ENCODE peak calls at places on chromosomes 2 and 18, in seven cellular contexts. One of them, this sample, is unnamed.

GRCh38 chr2:75844651-75845050 is 133.9 kb upstream of the GCFC2 start:
- DNase-seq in choroid plexus epithelial cell: peak; percentile 2
- DNase-seq in foreskin fibroblast: no peak
- DNase-seq in Calu3: no peak
- DNase-seq in AG04450: no peak
- DNase-seq in left lung: no peak
- DNase-seq in brain microvascular endothelial cell: no peak
- DNase-seq in this sample: no peak

GRCh38 chr18:10271481-10271880 is 183.0 kb upstream of the APCDD1 start:
- DNase-seq in AG04450: no peak
- DNase-seq in left lung: no peak
- DNase-seq in foreskin fibroblast: peak; percentile 85
- DNase-seq in brain microvascular endothelial cell: no peak
- DNase-seq in Calu3: no peak
- DNase-seq in choroid plexus epithelial cell: no peak
- DNase-seq in this sample: no peak

GRCh38 chr2:232925769-232926163 is 55.7 kb downstream of the SNORC start:
- DNase-seq in left lung: no peak
- DNase-seq in Calu3: no peak
- DNase-seq in AG04450: no peak
- DNase-seq in brain microvascular endothelial cell: no peak
- DNase-seq in choroid plexus epithelial cell: no peak
- DNase-seq in foreskin fibroblast: no peak
- DNase-seq in this sample: no peak

GRCh38 chr2:12928706-12929291 is 212.1 kb downstream of the TRIB2 start:
- DNase-seq in AG04450: no peak
- DNase-seq in choroid plexus epithelial cell: peak; percentile 18
- DNase-seq in left lung: no peak
- DNase-seq in brain microvascular endothelial cell: no peak
- DNase-seq in foreskin fibroblast: peak; percentile 54
- DNase-seq in Calu3: no peak
- DNase-seq in this sample: no peak

GRCh38 chr2:58350484-58350883 is 109.4 kb upstream of the FANCL start:
- DNase-seq in choroid plexus epithelial cell: no peak
- DNase-seq in Calu3: no peak
- DNase-seq in left lung: no peak
- DNase-seq in foreskin fibroblast: no peak
- DNase-seq in AG04450: no peak
- DNase-seq in brain microvascular endothelial cell: no peak
- DNase-seq in this sample: no peak

GRCh38 chr2:126860395-126860794 is 38.3 kb upstream of the TEX51 start:
- DNase-seq in left lung: no peak
- DNase-seq in Calu3: no peak
- DNase-seq in AG04450: no peak
- DNase-seq in foreskin fibroblast: no peak
- DNase-seq in brain microvascular endothelial cell: no peak
- DNase-seq in choroid plexus epithelial cell: no peak
- DNase-seq in this sample: no peak

GRCh38 chr2:168948621-168949212 is 47.6 kb downstream of the G6PC2 start:
- DNase-seq in AG04450: no peak
- DNase-seq in choroid plexus epithelial cell: peak; percentile 46
- DNase-seq in Calu3: peak; percentile 61
- DNase-seq in left lung: no peak
- DNase-seq in brain microvascular endothelial cell: no peak
- DNase-seq in foreskin fibroblast: peak; percentile 11
- DNase-seq in this sample: no peak

GRCh38 chr18:34801769-34802168 is 91.7 kb downstream of the DTNA start:
- DNase-seq in foreskin fibroblast: peak; percentile 93
- DNase-seq in choroid plexus epithelial cell: peak; percentile 76
- DNase-seq in brain microvascular endothelial cell: peak; percentile 64
- DNase-seq in Calu3: no peak
- DNase-seq in left lung: no peak
- DNase-seq in AG04450: no peak
- DNase-seq in this sample: no peak

GRCh38 chr2:109188924-109189323 is 59.9 kb downstream of the SH3RF3 start:
- DNase-seq in brain microvascular endothelial cell: no peak
- DNase-seq in foreskin fibroblast: no peak
- DNase-seq in left lung: no peak
- DNase-seq in AG04450: no peak
- DNase-seq in Calu3: no peak
- DNase-seq in choroid plexus epithelial cell: no peak
- DNase-seq in this sample: no peak

GRCh38 chr2:25388491-25388890 is 46.8 kb upstream of the DNMT3A start:
- DNase-seq in left lung: no peak
- DNase-seq in AG04450: no peak
- DNase-seq in Calu3: no peak
- DNase-seq in brain microvascular endothelial cell: no peak
- DNase-seq in foreskin fibroblast: no peak
- DNase-seq in choroid plexus epithelial cell: no peak
- DNase-seq in this sample: no peak

GRCh38 chr2:68052717-68053422 is 9.9 kb downstream of the C1D start:
- DNase-seq in brain microvascular endothelial cell: no peak
- DNase-seq in choroid plexus epithelial cell: no peak
- DNase-seq in left lung: no peak
- DNase-seq in AG04450: no peak
- DNase-seq in Calu3: no peak
- DNase-seq in foreskin fibroblast: no peak
- DNase-seq in this sample: no peak

GRCh38 chr2:195782156-195782555 is 125.1 kb downstream of the SLC39A10 start:
- DNase-seq in foreskin fibroblast: peak; percentile 39
- DNase-seq in Calu3: no peak
- DNase-seq in left lung: no peak
- DNase-seq in AG04450: no peak
- DNase-seq in brain microvascular endothelial cell: no peak
- DNase-seq in choroid plexus epithelial cell: no peak
- DNase-seq in this sample: no peak

GRCh38 chr2:196166876-196167275 is 4.5 kb downstream of the STK17B start:
- DNase-seq in foreskin fibroblast: peak; percentile 64
- DNase-seq in AG04450: peak; percentile 51
- DNase-seq in brain microvascular endothelial cell: peak; percentile 77
- DNase-seq in choroid plexus epithelial cell: peak; percentile 92
- DNase-seq in Calu3: no peak
- DNase-seq in left lung: no peak
- DNase-seq in this sample: peak; percentile 79

GRCh38 chr2:100802076-100802475 is 17.9 kb upstream of the NPAS2 start:
- DNase-seq in Calu3: no peak
- DNase-seq in left lung: no peak
- DNase-seq in foreskin fibroblast: no peak
- DNase-seq in choroid plexus epithelial cell: no peak
- DNase-seq in AG04450: no peak
- DNase-seq in brain microvascular endothelial cell: no peak
- DNase-seq in this sample: no peak

GRCh38 chr2:1741851-1742250 is 2.5 kb downstream of the PXDN start:
- DNase-seq in AG04450: no peak
- DNase-seq in brain microvascular endothelial cell: no peak
- DNase-seq in foreskin fibroblast: no peak
- DNase-seq in choroid plexus epithelial cell: no peak
- DNase-seq in left lung: no peak
- DNase-seq in Calu3: no peak
- DNase-seq in this sample: no peak

GRCh38 chr2:168215813-168216212 is 31.6 kb downstream of the STK39 start:
- DNase-seq in choroid plexus epithelial cell: peak; percentile 57
- DNase-seq in Calu3: no peak
- DNase-seq in brain microvascular endothelial cell: no peak
- DNase-seq in left lung: no peak
- DNase-seq in foreskin fibroblast: no peak
- DNase-seq in AG04450: no peak
- DNase-seq in this sample: no peak

GRCh38 chr18:6648581-6648980 is 80.9 kb upstream of the ARHGAP28 start:
- DNase-seq in left lung: no peak
- DNase-seq in brain microvascular endothelial cell: no peak
- DNase-seq in AG04450: no peak
- DNase-seq in Calu3: no peak
- DNase-seq in foreskin fibroblast: peak; percentile 41
- DNase-seq in choroid plexus epithelial cell: peak; percentile 30
- DNase-seq in this sample: no peak

GRCh38 chr2:143942486-143942885 is 577.4 kb downstream of the ZEB2 start:
- DNase-seq in left lung: no peak
- DNase-seq in brain microvascular endothelial cell: no peak
- DNase-seq in choroid plexus epithelial cell: no peak
- DNase-seq in Calu3: no peak
- DNase-seq in foreskin fibroblast: no peak
- DNase-seq in AG04450: no peak
- DNase-seq in this sample: no peak

GRCh38 chr2:34143149-34143548 is 544.0 kb upstream of the FAM98A start:
- DNase-seq in choroid plexus epithelial cell: no peak
- DNase-seq in foreskin fibroblast: no peak
- DNase-seq in left lung: no peak
- DNase-seq in brain microvascular endothelial cell: no peak
- DNase-seq in AG04450: no peak
- DNase-seq in Calu3: no peak
- DNase-seq in this sample: no peak

GRCh38 chr2:200575957-200576356 is 9.9 kb upstream of the AOX1 start:
- DNase-seq in choroid plexus epithelial cell: peak; percentile 45
- DNase-seq in left lung: no peak
- DNase-seq in foreskin fibroblast: peak; percentile 45
- DNase-seq in AG04450: no peak
- DNase-seq in Calu3: no peak
- DNase-seq in brain microvascular endothelial cell: no peak
- DNase-seq in this sample: no peak
- TF ChIP-seq CTCF in choroid plexus epithelial cell: peak; percentile 49
- TF ChIP-seq CTCF in left lung: peak; percentile 33
- TF ChIP-seq CTCF in foreskin fibroblast: peak; percentile 42
- TF ChIP-seq CTCF in AG04450: peak; percentile 57
- TF ChIP-seq CTCF in Calu3: no peak
- TF ChIP-seq CTCF in brain microvascular endothelial cell: peak; percentile 8
- TF ChIP-seq CTCF in this sample: peak; percentile 3

GRCh38 chr2:222055328-222055727 is 243.5 kb downstream of the PAX3 start:
- DNase-seq in Calu3: no peak
- DNase-seq in choroid plexus epithelial cell: no peak
- DNase-seq in foreskin fibroblast: no peak
- DNase-seq in left lung: no peak
- DNase-seq in AG04450: no peak
- DNase-seq in brain microvascular endothelial cell: no peak
- DNase-seq in this sample: no peak

GRCh38 chr2:222050981-222051380 is 247.8 kb downstream of the PAX3 start:
- DNase-seq in left lung: no peak
- DNase-seq in AG04450: no peak
- DNase-seq in brain microvascular endothelial cell: no peak
- DNase-seq in foreskin fibroblast: no peak
- DNase-seq in choroid plexus epithelial cell: no peak
- DNase-seq in Calu3: peak; percentile 12
- DNase-seq in this sample: no peak

GRCh38 chr2:222049946-222050345 is 248.9 kb downstream of the PAX3 start:
- DNase-seq in choroid plexus epithelial cell: no peak
- DNase-seq in foreskin fibroblast: peak; percentile 46
- DNase-seq in brain microvascular endothelial cell: no peak
- DNase-seq in AG04450: no peak
- DNase-seq in Calu3: no peak
- DNase-seq in left lung: no peak
- DNase-seq in this sample: no peak

GRCh38 chr2:222054813-222055212 is 244.0 kb downstream of the PAX3 start:
- DNase-seq in left lung: no peak
- DNase-seq in brain microvascular endothelial cell: no peak
- DNase-seq in AG04450: no peak
- DNase-seq in choroid plexus epithelial cell: no peak
- DNase-seq in Calu3: no peak
- DNase-seq in foreskin fibroblast: peak; percentile 26
- DNase-seq in this sample: no peak

GRCh38 chr2:222052934-222053367 is 245.8 kb downstream of the PAX3 start:
- DNase-seq in left lung: no peak
- DNase-seq in foreskin fibroblast: no peak
- DNase-seq in AG04450: no peak
- DNase-seq in Calu3: peak; percentile 19
- DNase-seq in choroid plexus epithelial cell: no peak
- DNase-seq in brain microvascular endothelial cell: no peak
- DNase-seq in this sample: no peak
- TF ChIP-seq CTCF in left lung: no peak
- TF ChIP-seq CTCF in foreskin fibroblast: no peak
- TF ChIP-seq CTCF in AG04450: peak; percentile 10
- TF ChIP-seq CTCF in Calu3: peak; percentile 41
- TF ChIP-seq CTCF in choroid plexus epithelial cell: peak; percentile 20
- TF ChIP-seq CTCF in brain microvascular endothelial cell: peak; percentile 55
- TF ChIP-seq CTCF in this sample: no peak

GRCh38 chr2:30229596-30229995 is 1.7 kb upstream of the LBH start:
- DNase-seq in left lung: no peak
- DNase-seq in choroid plexus epithelial cell: no peak
- DNase-seq in Calu3: no peak
- DNase-seq in foreskin fibroblast: no peak
- DNase-seq in AG04450: no peak
- DNase-seq in brain microvascular endothelial cell: no peak
- DNase-seq in this sample: no peak

GRCh38 chr2:30231726-30232026 is 342 bp downstream of the LBH start:
- DNase-seq in brain microvascular endothelial cell: no peak
- DNase-seq in foreskin fibroblast: no peak
- DNase-seq in AG04450: no peak
- DNase-seq in left lung: no peak
- DNase-seq in choroid plexus epithelial cell: no peak
- DNase-seq in Calu3: no peak
- DNase-seq in this sample: no peak

GRCh38 chr2:30232027-30232800 is 880 bp downstream of the LBH start:
- DNase-seq in foreskin fibroblast: peak; percentile 49
- DNase-seq in left lung: peak; percentile 91
- DNase-seq in Calu3: peak; percentile 32
- DNase-seq in choroid plexus epithelial cell: peak; percentile 37
- DNase-seq in AG04450: no peak
- DNase-seq in brain microvascular endothelial cell: no peak
- DNase-seq in this sample: no peak

GRCh38 chr2:30230855-30231725 is at the start of gene LBH:
- DNase-seq in brain microvascular endothelial cell: peak; percentile 79
- DNase-seq in AG04450: peak; percentile 85
- DNase-seq in foreskin fibroblast: peak; percentile 85
- DNase-seq in left lung: peak; percentile 87
- DNase-seq in Calu3: peak; percentile 23
- DNase-seq in choroid plexus epithelial cell: peak; percentile 82
- DNase-seq in this sample: peak; percentile 41

GRCh38 chr2:30230479-30230854 is 867 bp upstream of the LBH start:
- DNase-seq in brain microvascular endothelial cell: peak; percentile 47
- DNase-seq in foreskin fibroblast: peak; percentile 49
- DNase-seq in Calu3: no peak
- DNase-seq in AG04450: no peak
- DNase-seq in left lung: no peak
- DNase-seq in choroid plexus epithelial cell: peak; percentile 51
- DNase-seq in this sample: no peak
- TF ChIP-seq CTCF in brain microvascular endothelial cell: peak; percentile 27
- TF ChIP-seq CTCF in foreskin fibroblast: peak; percentile 3
- TF ChIP-seq CTCF in Calu3: no peak
- TF ChIP-seq CTCF in AG04450: peak; percentile 14
- TF ChIP-seq CTCF in left lung: no peak
- TF ChIP-seq CTCF in choroid plexus epithelial cell: no peak
- TF ChIP-seq CTCF in this sample: peak; percentile 14

DNA sequence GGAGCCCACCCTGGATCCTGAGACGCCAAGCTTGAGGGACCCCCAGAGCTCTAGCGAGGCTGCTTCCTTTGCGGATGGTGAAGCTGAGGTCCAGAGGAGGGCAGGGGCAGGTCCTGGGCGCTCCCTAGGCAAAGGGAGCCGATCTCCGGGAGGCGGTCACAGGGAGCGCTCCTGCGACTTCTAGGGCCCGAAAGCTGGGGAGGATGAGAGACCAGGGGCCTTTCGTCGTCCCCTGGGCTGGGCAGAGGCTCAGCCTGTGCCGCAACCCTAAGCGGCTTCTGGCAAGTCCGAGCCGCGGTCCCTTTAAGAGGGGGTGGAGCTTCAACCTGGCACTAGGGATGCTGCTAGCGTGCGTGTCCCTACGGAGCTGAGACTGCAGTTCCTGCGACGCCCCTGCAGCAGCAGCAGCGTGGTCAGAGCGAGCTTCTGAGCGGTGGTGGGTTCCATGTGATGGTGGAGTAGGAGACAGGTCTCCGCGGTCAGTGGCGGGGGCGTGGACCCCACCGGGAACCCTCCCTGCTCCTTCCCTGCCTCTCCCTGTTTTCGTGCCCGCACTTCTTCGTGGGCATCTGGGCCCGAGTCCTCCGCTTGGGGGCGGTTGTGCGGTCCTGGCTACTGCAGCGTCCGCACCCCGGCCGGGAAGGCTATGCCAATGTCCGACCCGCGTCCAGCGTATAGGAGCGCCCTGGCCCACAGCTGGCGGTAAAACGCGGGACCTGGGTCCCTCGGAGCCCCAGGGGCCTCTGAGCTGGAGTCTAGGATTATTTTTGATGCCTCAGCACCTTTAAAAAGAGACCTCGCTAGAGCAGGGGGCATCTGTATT is 154.6 kb downstream of the CCDC74A start:
- DNase-seq in brain microvascular endothelial cell: peak; percentile 92
- DNase-seq in AG04450: peak; percentile 45
- DNase-seq in Calu3: peak; percentile 85
- DNase-seq in left lung: peak; percentile 89
- DNase-seq in foreskin fibroblast: peak; percentile 91
- DNase-seq in choroid plexus epithelial cell: peak; percentile 89
- DNase-seq in this sample: no peak
- TF ChIP-seq CTCF in brain microvascular endothelial cell: peak; percentile 50
- TF ChIP-seq CTCF in AG04450: peak; percentile 45
- TF ChIP-seq CTCF in Calu3: peak; percentile 35
- TF ChIP-seq CTCF in left lung: no peak
- TF ChIP-seq CTCF in foreskin fibroblast: peak; percentile 34
- TF ChIP-seq CTCF in choroid plexus epithelial cell: peak; percentile 43
- TF ChIP-seq CTCF in this sample: peak; percentile 57